ENCODE peak calls at places on chromosomes 16 and 17, in eight cellular contexts. E is activated CD8-positive, alpha-beta T cell treated with anti-CD3 and anti-CD28 coated beads for 36 hours; Z is prostate gland; B is progenitor cell of endocrine pancreas; S is fibroblast of the aortic adventitia; P is OCI-LY7; C is thoracic aorta; Y is left ventricle myocardium inferior. N is an unnamed sample.

GRCh38 chr16:49526966-49527365 is 153.4 kb downstream of the C16orf78 start:
- DNase-seq in B (no peak), P (no peak), C (no peak), Z (no peak), E (no peak), S (no peak), Y (no peak), N (no peak)

GRCh38 chr17:46915596-46915995 is 7.4 kb upstream of the GOSR2 start:
- DNase-seq in C (no peak), E (no peak), B (no peak), Y (no peak), P (no peak), Z (no peak), S (no peak), N (no peak)

GRCh38 chr17:28405632-28406477 is at the start of gene SLC46A1:
- DNase-seq in S (peak; percentile 34), P (no peak), C (no peak), B (peak; percentile 65), E (peak; percentile 82), Z (peak; percentile 48), Y (peak; percentile 64), N (peak; percentile 48)

GRCh38 chr16:88591577-88592021 is 21.4 kb downstream of the ZC3H18 start:
- DNase-seq in E (peak; percentile 61), Z (no peak), S (peak; percentile 69), P (no peak), Y (peak; percentile 31), B (no peak), C (no peak), N (no peak)

GRCh38 chr16:74667215-74667765 is 613 bp upstream of the RFWD3 start:
- DNase-seq in Y (peak; percentile 24), B (no peak), Z (no peak), E (peak; percentile 60), C (no peak), S (peak; percentile 30), P (peak; percentile 21), N (peak; percentile 23)

GRCh38 chr16:24149102-24149501 is 107.0 kb upstream of the CACNG3 start:
- DNase-seq in Y (no peak), E (no peak), P (no peak), Z (no peak), S (no peak), B (no peak), C (no peak), N (no peak)

GRCh38 chr16:3214904-3215600 is 19.9 kb downstream of the ZNF200 start:
- DNase-seq in P (peak; percentile 83), Y (no peak), E (peak; percentile 64), C (no peak), Z (no peak), S (no peak), B (no peak), N (no peak)

GRCh38 chr17:1123397-1124237 is 56.2 kb downstream of the ABR start:
- DNase-seq in C (no peak), Y (no peak), B (no peak), S (no peak), P (peak; percentile 49), E (no peak), Z (no peak), N (no peak)

GRCh38 chr16:9042943-9043680 is 48.3 kb upstream of the HAPSTR1 start:
- DNase-seq in S (peak; percentile 59), Z (no peak), B (no peak), E (no peak), P (no peak), Y (no peak), C (no peak), N (no peak)

GRCh38 chr17:14997290-14997689 is 267.8 kb downstream of the PMP22 start:
- DNase-seq in C (no peak), S (no peak), P (no peak), Z (no peak), Y (no peak), B (no peak), E (no peak), N (no peak)

GRCh38 chr17:12727076-12727750 is 61.5 kb downstream of the MYOCD start:
- DNase-seq in E (no peak), B (no peak), S (peak; percentile 28), Z (no peak), Y (no peak), C (no peak), P (no peak), N (no peak)

GRCh38 chr16:16057102-16057501 is 107.7 kb downstream of the ABCC1 start:
- DNase-seq in C (no peak), Y (no peak), Z (no peak), E (no peak), B (no peak), P (no peak), S (no peak), N (no peak)

GRCh38 chr17:75572713-75573539 is 14.7 kb upstream of the MYO15B start:
- DNase-seq in E (no peak), C (no peak), S (no peak), Z (no peak), P (no peak), Y (no peak), B (no peak), N (no peak)

GRCh38 chr17:58232707-58233156 is 5.7 kb upstream of the LPO start:
- DNase-seq in P (no peak), S (peak; percentile 56), Y (no peak), E (peak; percentile 64), B (no peak), C (no peak), Z (no peak), N (no peak)

DNA sequence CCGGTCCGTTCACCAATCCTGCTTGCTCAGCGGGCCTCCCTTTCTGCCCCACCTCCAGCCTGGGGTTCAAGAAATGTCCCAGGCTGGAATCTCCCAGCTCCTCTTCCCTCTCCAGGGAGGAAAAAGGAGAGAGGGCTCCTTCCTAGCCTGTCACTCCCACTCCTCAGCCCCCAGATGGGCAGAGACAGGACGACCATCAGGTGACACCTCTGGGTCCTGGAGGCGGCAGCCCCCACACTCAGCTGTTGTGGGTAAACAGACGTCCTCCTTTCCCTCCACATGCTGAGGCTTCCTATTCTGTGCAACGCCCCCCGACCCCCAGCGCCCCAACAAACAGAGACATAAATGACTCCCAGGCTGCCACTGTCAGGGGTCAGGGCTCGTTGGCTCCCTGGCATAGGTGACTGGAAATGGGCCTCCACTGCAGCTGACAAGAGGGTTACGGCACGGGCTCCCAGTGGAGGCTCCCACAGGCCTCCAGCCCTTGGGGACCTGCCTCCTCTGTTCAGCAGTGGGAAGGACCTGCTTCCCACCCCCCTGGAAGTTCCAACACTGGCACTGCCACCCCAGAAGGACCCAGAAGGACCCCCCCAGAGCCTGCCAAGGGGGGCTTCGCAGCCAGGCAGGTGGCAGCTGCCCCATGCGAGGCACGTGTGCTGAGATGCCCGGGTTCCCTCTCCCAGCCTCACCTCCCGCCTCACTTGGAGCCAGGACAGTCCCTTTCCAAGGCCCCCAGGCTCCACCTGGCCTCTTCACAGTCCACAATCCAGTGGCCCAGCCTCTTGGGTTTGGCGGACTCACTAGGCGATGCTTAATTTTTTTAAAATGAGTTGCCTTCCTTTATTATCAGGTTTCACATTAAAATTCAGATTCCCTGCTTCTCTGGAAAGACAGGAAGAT is 232.3 kb downstream of the KATNIP start:
- DNase-seq in S (no peak), Y (no peak), E (no peak), B (no peak), Z (no peak), C (no peak), P (no peak), N (no peak)
- TF ChIP-seq CTCF in S (no peak), Y (no peak), E (no peak), B (no peak), Z (no peak), C (no peak), P (no peak), N (no peak)

DNA sequence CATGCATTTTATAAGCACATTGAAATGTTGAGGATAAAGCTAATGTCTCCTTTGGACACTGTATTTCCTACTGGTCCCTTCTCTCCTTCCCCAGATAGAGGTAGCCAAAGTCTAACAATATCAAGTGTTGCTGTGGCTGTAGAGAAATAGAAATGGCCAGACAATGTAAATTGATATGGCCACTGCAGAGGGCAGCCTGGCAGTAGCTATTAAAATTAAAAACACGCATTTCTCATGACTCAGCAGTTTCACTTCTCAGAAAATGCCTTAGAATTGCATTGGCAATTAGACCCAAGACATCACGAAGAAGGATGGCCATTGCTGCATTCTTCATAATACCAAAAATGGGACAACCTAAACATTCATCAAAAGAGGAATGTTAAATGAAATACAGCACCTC is 46.8 kb upstream of the MRTFB start:
- DNase-seq in Z (no peak), Y (no peak), P (peak; percentile 15), C (no peak), S (peak; percentile 35), E (no peak), B (no peak), N (no peak)
- TF ChIP-seq CTCF in Z (no peak), Y (no peak), P (no peak), C (no peak), S (no peak), E (no peak), B (no peak), N (no peak)

GRCh38 chr17:50908860-50909764 is 43.0 kb upstream of the TOB1 start:
- DNase-seq in Y (peak; percentile 78), Z (peak; percentile 91), C (no peak), B (peak; percentile 28), P (no peak), S (no peak), E (peak; percentile 77), N (no peak)
- TF ChIP-seq CTCF in Y (no peak), Z (no peak), C (no peak), B (peak; percentile 45), P (no peak), S (no peak), E (no peak), N (peak; percentile 16)

GRCh38 chr16:66273036-66273435 is 93.5 kb upstream of the CDH5 start:
- DNase-seq in Z (no peak), P (no peak), E (no peak), Y (no peak), S (no peak), C (no peak), B (no peak), N (no peak)

GRCh38 chr16:66275795-66276428 is 90.6 kb upstream of the CDH5 start:
- DNase-seq in Y (no peak), Z (no peak), B (peak; percentile 41), P (peak; percentile 23), C (no peak), E (peak; percentile 33), S (peak; percentile 83), N (peak; percentile 46)

GRCh38 chr16:66274335-66275110 is 92.0 kb upstream of the CDH5 start:
- DNase-seq in S (peak; percentile 55), Y (no peak), B (no peak), Z (no peak), P (peak; percentile 31), E (peak; percentile 29), C (no peak), N (no peak)

GRCh38 chr16:66272461-66272860 is 94.0 kb upstream of the CDH5 start:
- DNase-seq in S (no peak), Y (no peak), B (no peak), E (no peak), C (no peak), Z (no peak), P (no peak), N (no peak)

GRCh38 chr16:66273644-66274334 is 92.7 kb upstream of the CDH5 start:
- DNase-seq in P (no peak), E (no peak), S (peak; percentile 69), Y (no peak), B (no peak), Z (no peak), C (no peak), N (no peak)
- TF ChIP-seq CTCF in P (no peak), E (no peak), S (peak; percentile 56), Y (no peak), B (no peak), Z (no peak), C (no peak), N (peak; percentile 38)

N was measured in neural crest cell.